ENCODE peak calls at places on chromosomes 4 and X, in five cellular contexts. One of them, this sample, is unnamed.

GRCh38 chr4:145937990-145938611 is 522 bp downstream of the ZNF827 start:
- DNase-seq in fibroblast of pulmonary artery: peak
- DNase-seq in T-cell: peak
- DNase-seq in AG10803: peak
- DNase-seq in aorta: no peak
- DNase-seq in this sample: peak

GRCh38 chrX:63250253-63250868 is 100.8 kb downstream of the SPIN4 start:
- DNase-seq in fibroblast of pulmonary artery: peak
- DNase-seq in T-cell: peak
- DNase-seq in AG10803: peak
- DNase-seq in aorta: no peak
- DNase-seq in this sample: peak

GRCh38 chrX:141175786-141176185 is 1.1 kb downstream of the LDOC1 start:
- DNase-seq in fibroblast of pulmonary artery: no peak
- DNase-seq in T-cell: no peak
- DNase-seq in AG10803: no peak
- DNase-seq in aorta: no peak
- DNase-seq in this sample: no peak

GRCh38 chrX:125998432-125998831 is 167.7 kb downstream of the DCAF12L2 start:
- DNase-seq in fibroblast of pulmonary artery: no peak
- DNase-seq in T-cell: no peak
- DNase-seq in AG10803: no peak
- DNase-seq in aorta: no peak
- DNase-seq in this sample: no peak

GRCh38 chr4:26141101-26141830 is 179.5 kb upstream of the RBPJ start:
- DNase-seq in fibroblast of pulmonary artery: no peak
- DNase-seq in T-cell: no peak
- DNase-seq in AG10803: no peak
- DNase-seq in aorta: no peak
- DNase-seq in this sample: no peak

GRCh38 chr4:117001077-117001476 is 84.3 kb downstream of the TRAM1L1 start:
- DNase-seq in fibroblast of pulmonary artery: no peak
- DNase-seq in T-cell: no peak
- DNase-seq in AG10803: no peak
- DNase-seq in aorta: no peak
- DNase-seq in this sample: no peak

GRCh38 chrX:40120838-40121580 is 23.3 kb upstream of the BCOR start:
- DNase-seq in fibroblast of pulmonary artery: no peak
- DNase-seq in T-cell: no peak
- DNase-seq in AG10803: no peak
- DNase-seq in aorta: no peak
- DNase-seq in this sample: no peak

GRCh38 chr4:77751764-77752163 is 67.4 kb downstream of the CNOT6L start:
- DNase-seq in fibroblast of pulmonary artery: no peak
- DNase-seq in T-cell: no peak
- DNase-seq in AG10803: no peak
- DNase-seq in aorta: no peak
- DNase-seq in this sample: no peak

GRCh38 chr4:60683357-60683756 is 516.8 kb upstream of the ADGRL3 start:
- DNase-seq in fibroblast of pulmonary artery: peak
- DNase-seq in T-cell: no peak
- DNase-seq in AG10803: peak
- DNase-seq in aorta: no peak
- DNase-seq in this sample: peak

GRCh38 chr4:46219872-46220271 is 96.0 kb upstream of the GABRG1 start:
- DNase-seq in fibroblast of pulmonary artery: no peak
- DNase-seq in T-cell: no peak
- DNase-seq in AG10803: no peak
- DNase-seq in aorta: no peak
- DNase-seq in this sample: no peak

GRCh38 chrX:31500920-31501319 is 429.1 kb upstream of the FTHL17 start:
- DNase-seq in fibroblast of pulmonary artery: peak
- DNase-seq in T-cell: no peak
- DNase-seq in AG10803: peak
- DNase-seq in aorta: no peak
- DNase-seq in this sample: peak

GRCh38 chr4:120769227-120769626 is 153.3 kb downstream of the PRDM5 start:
- DNase-seq in fibroblast of pulmonary artery: peak
- DNase-seq in T-cell: no peak
- DNase-seq in AG10803: peak
- DNase-seq in aorta: no peak
- DNase-seq in this sample: peak

GRCh38 chr4:86178216-86178615 is 181.6 kb downstream of the MAPK10 start:
- DNase-seq in fibroblast of pulmonary artery: no peak
- DNase-seq in T-cell: no peak
- DNase-seq in AG10803: no peak
- DNase-seq in aorta: no peak
- DNase-seq in this sample: no peak

GRCh38 chrX:97132654-97133415 is 249.1 kb downstream of the RPA4 start:
- DNase-seq in fibroblast of pulmonary artery: peak
- DNase-seq in T-cell: no peak
- DNase-seq in AG10803: no peak
- DNase-seq in aorta: no peak
- DNase-seq in this sample: no peak

GRCh38 chr4:22238742-22239141 is 277.1 kb downstream of the ADGRA3 start:
- DNase-seq in fibroblast of pulmonary artery: peak
- DNase-seq in T-cell: no peak
- DNase-seq in AG10803: no peak
- DNase-seq in aorta: no peak
- DNase-seq in this sample: peak

GRCh38 chrX:9642270-9642995 is 123.2 kb downstream of the GPR143 start:
- DNase-seq in fibroblast of pulmonary artery: no peak
- DNase-seq in T-cell: no peak
- DNase-seq in AG10803: no peak
- DNase-seq in aorta: no peak
- DNase-seq in this sample: no peak

GRCh38 chr4:140047017-140047640 is 106.9 kb downstream of the MAML3 start:
- DNase-seq in fibroblast of pulmonary artery: peak
- DNase-seq in T-cell: no peak
- DNase-seq in AG10803: no peak
- DNase-seq in aorta: peak
- DNase-seq in this sample: peak

GRCh38 chr4:181897935-181898334 is 345.3 kb upstream of the TENM3 start:
- DNase-seq in fibroblast of pulmonary artery: peak
- DNase-seq in T-cell: no peak
- DNase-seq in AG10803: peak
- DNase-seq in aorta: no peak
- DNase-seq in this sample: peak

GRCh38 chrX:41720125-41720780 is 3.7 kb upstream of the GPR82 start:
- DNase-seq in fibroblast of pulmonary artery: peak
- DNase-seq in T-cell: peak
- DNase-seq in AG10803: no peak
- DNase-seq in aorta: no peak
- DNase-seq in this sample: peak

GRCh38 chr4:15479089-15479912 is 9.6 kb downstream of the CC2D2A start:
- DNase-seq in fibroblast of pulmonary artery: peak
- DNase-seq in T-cell: no peak
- DNase-seq in AG10803: peak
- DNase-seq in aorta: no peak
- DNase-seq in this sample: peak

GRCh38 chrX:150062292-150063137 is 124.2 kb upstream of the EOLA2 start:
- DNase-seq in fibroblast of pulmonary artery: peak
- DNase-seq in T-cell: no peak
- DNase-seq in AG10803: peak
- DNase-seq in aorta: no peak
- DNase-seq in this sample: peak

GRCh38 chr4:7412586-7412975 is 22.1 kb downstream of the PSAPL1 start:
- DNase-seq in fibroblast of pulmonary artery: no peak
- DNase-seq in T-cell: no peak
- DNase-seq in AG10803: no peak
- DNase-seq in aorta: peak
- DNase-seq in this sample: no peak

GRCh38 chrX:46627044-46627443 is 53.5 kb downstream of the CHST7 start:
- DNase-seq in fibroblast of pulmonary artery: no peak
- DNase-seq in T-cell: no peak
- DNase-seq in AG10803: no peak
- DNase-seq in aorta: no peak
- DNase-seq in this sample: no peak

GRCh38 chr4:143406523-143406922 is 69.8 kb downstream of the GAB1 start:
- DNase-seq in fibroblast of pulmonary artery: peak
- DNase-seq in T-cell: no peak
- DNase-seq in AG10803: peak
- DNase-seq in aorta: peak
- DNase-seq in this sample: peak

GRCh38 chr4:114364857-114365256 is 233.8 kb upstream of the UGT8 start:
- DNase-seq in fibroblast of pulmonary artery: peak
- DNase-seq in T-cell: no peak
- DNase-seq in AG10803: peak
- DNase-seq in aorta: no peak
- DNase-seq in this sample: peak

GRCh38 chrX:140141444-140142029 is 176.2 kb upstream of the CXorf66 start:
- DNase-seq in fibroblast of pulmonary artery: peak
- DNase-seq in T-cell: no peak
- DNase-seq in AG10803: peak
- DNase-seq in aorta: no peak
- DNase-seq in this sample: peak

GRCh38 chr4:77104405-77105292 is 28.9 kb upstream of the CCNI start:
- DNase-seq in fibroblast of pulmonary artery: peak
- DNase-seq in T-cell: peak
- DNase-seq in AG10803: peak
- DNase-seq in aorta: peak
- DNase-seq in this sample: peak

This sample was measured in fibroblast of the aortic adventitia.